ENCODE peak calls at places on chromosomes 6 and 20, in nine cellular contexts. F is psoas muscle; P is HCT116; K is T-helper 2 cell; X is H54; R is GM03348; A is stimulated activated effector memory CD8-positive, alpha-beta T cell treated with anti-CD3 and anti-CD28 coated beads, Interleukin-12 subunit alpha, Interleukin-12 subunit beta, amount 100 ng/mL, for 72 hours; T is thyroid gland; G is activated naive CD8-positive, alpha-beta T cell treated with anti-CD3 and anti-CD28 coated beads, Interleukin-2, amount 50 U/mL, for 16 hours. C is an unnamed sample.

GRCh38 chr20:32326507-32326851 is 31.7 kb upstream of the ASXL1 start:
- DNase-seq in X (no peak), G (no peak), R (no peak), T (no peak), P (no peak), A (no peak), K (no peak), F (no peak), C (no peak)

GRCh38 chr6:69861986-69862385 is 4.4 kb upstream of the COL19A1 start:
- DNase-seq in X (no peak), A (no peak), P (no peak), T (no peak), K (no peak), F (no peak), G (no peak), R (no peak), C (no peak)

GRCh38 chr6:44856495-44856878 is 469.0 kb downstream of the CDC5L start:
- DNase-seq in K (no peak), R (peak), X (no peak), A (no peak), T (no peak), F (no peak), G (no peak), P (no peak), C (no peak)

GRCh38 chr20:45051497-45052060 is 49.3 kb downstream of the KCNS1 start:
- DNase-seq in T (no peak), R (no peak), F (no peak), K (no peak), X (no peak), P (no peak), G (no peak), A (no peak), C (no peak)

GRCh38 chr6:41648921-41649320 is 10.7 kb downstream of the MDFI start:
- DNase-seq in R (no peak), T (no peak), P (no peak), K (no peak), A (no peak), G (no peak), X (no peak), F (no peak), C (no peak)

GRCh38 chr6:106501836-106502447 is 127.4 kb downstream of the RTN4IP1 start:
- DNase-seq in X (no peak), F (no peak), K (no peak), R (no peak), P (no peak), T (no peak), G (no peak), A (no peak), C (no peak)

GRCh38 chr20:4602297-4602631 is 119.4 kb upstream of the PRND start:
- DNase-seq in A (no peak), K (no peak), T (no peak), G (no peak), F (no peak), P (no peak), X (no peak), R (peak), C (no peak)

GRCh38 chr6:46794068-46794467 is 879 bp downstream of the MEP1A start:
- DNase-seq in T (no peak), R (no peak), A (no peak), G (no peak), X (no peak), P (no peak), F (no peak), K (no peak), C (no peak)

GRCh38 chr6:56875523-56875922 is 79.4 kb upstream of the BEND6 start:
- DNase-seq in A (no peak), T (no peak), K (no peak), P (no peak), G (no peak), R (no peak), X (no peak), F (no peak), C (no peak)

GRCh38 chr20:10648651-10649050 is 25.1 kb downstream of the JAG1 start:
- DNase-seq in R (no peak), X (no peak), P (no peak), F (no peak), G (no peak), K (no peak), T (no peak), A (no peak), C (no peak)

GRCh38 chr6:84197708-84198107 is 29.7 kb downstream of the CEP162 start:
- DNase-seq in F (no peak), P (no peak), A (no peak), K (no peak), G (no peak), X (no peak), R (no peak), T (no peak), C (no peak)

GRCh38 chr20:36644032-36644712 is 1.8 kb downstream of the SLA2 start:
- DNase-seq in R (no peak), X (no peak), K (peak), T (no peak), F (no peak), A (peak), G (peak), P (no peak), C (no peak)

GRCh38 chr20:54362283-54362682 is 113.1 kb upstream of the DOK5 start:
- DNase-seq in A (no peak), G (no peak), K (no peak), F (no peak), T (no peak), X (no peak), P (no peak), R (no peak), C (no peak)

GRCh38 chr6:43428874-43429273 is 1.5 kb downstream of the ABCC10 start:
- DNase-seq in R (no peak), F (no peak), P (no peak), A (no peak), X (no peak), T (no peak), G (no peak), K (no peak), C (no peak)

GRCh38 chr6:34159844-34160243 is 14.0 kb upstream of the GRM4 start:
- DNase-seq in P (no peak), K (no peak), R (no peak), F (no peak), G (no peak), A (no peak), T (no peak), X (no peak), C (no peak)

GRCh38 chr6:9138856-9139426 is 703.6 kb upstream of the SLC35B3 start:
- DNase-seq in P (no peak), K (no peak), G (no peak), F (no peak), A (no peak), T (no peak), R (peak), X (no peak), C (no peak)

GRCh38 chr6:33075568-33076405 is at the start of gene HLA-DPB1:
- DNase-seq in P (peak), K (no peak), G (no peak), T (no peak), R (peak), F (no peak), X (peak), A (peak), C (peak)

GRCh38 chr6:74851598-74851997 is 354.3 kb downstream of the COL12A1 start:
- DNase-seq in X (no peak), K (no peak), R (peak), F (no peak), G (no peak), T (no peak), P (no peak), A (no peak), C (no peak)

GRCh38 chr6:8192067-8192466 is 89.7 kb upstream of the EEF1E1 start:
- DNase-seq in A (no peak), X (no peak), F (no peak), R (no peak), K (no peak), G (no peak), P (no peak), T (no peak), C (no peak)

GRCh38 chr6:42694586-42694985 is 27.8 kb downstream of the PRPH2 start:
- DNase-seq in F (no peak), X (peak), P (no peak), R (peak), A (no peak), K (no peak), T (peak), G (no peak), C (no peak)

GRCh38 chr6:157787080-157787479 is 36.0 kb upstream of the SNX9 start:
- DNase-seq in X (no peak), T (peak), A (no peak), G (no peak), R (no peak), K (no peak), F (no peak), P (no peak), C (peak)

GRCh38 chr6:130032758-130033323 is 14.5 kb downstream of the L3MBTL3 start:
- DNase-seq in G (no peak), T (no peak), A (no peak), P (no peak), K (no peak), F (no peak), X (no peak), R (no peak), C (no peak)

GRCh38 chr6:113447088-113447831 is 409.9 kb upstream of the MARCKS start:
- DNase-seq in F (no peak), T (no peak), A (no peak), K (no peak), X (no peak), P (no peak), R (peak), G (no peak), C (peak)

GRCh38 chr6:88349511-88349910 is 183.4 kb upstream of the CNR1 start:
- DNase-seq in F (no peak), R (peak), X (no peak), P (no peak), A (no peak), K (no peak), G (no peak), T (no peak), C (no peak)

GRCh38 chr6:159842035-159842434 is 42.0 kb downstream of the PNLDC1 start:
- DNase-seq in K (no peak), A (no peak), P (peak), F (no peak), G (no peak), X (no peak), R (peak), T (no peak), C (peak)

GRCh38 chr20:47086316-47086715 is 191.7 kb downstream of the EYA2 start:
- DNase-seq in T (no peak), P (no peak), F (no peak), X (no peak), G (no peak), K (no peak), R (no peak), A (no peak), C (no peak)

GRCh38 chr6:134466751-134467525 is 149.0 kb upstream of the SGK1 start:
- DNase-seq in R (no peak), X (no peak), P (no peak), G (no peak), A (no peak), F (no peak), K (no peak), T (no peak), C (peak)

GRCh38 chr6:29071831-29072723 is 15.0 kb downstream of the OR2B3 start:
- DNase-seq in P (peak), A (no peak), T (no peak), R (peak), K (peak), X (peak), G (no peak), F (no peak), C (peak)

GRCh38 chr20:668638-669037 is 7.0 kb downstream of the SCRT2 start:
- DNase-seq in T (no peak), P (no peak), K (no peak), F (no peak), G (no peak), R (no peak), A (no peak), X (no peak), C (no peak)

GRCh38 chr20:33387177-33387576 is 14.1 kb downstream of the CDK5RAP1 start:
- DNase-seq in X (peak), R (peak), F (peak), A (no peak), G (no peak), K (no peak), T (no peak), P (no peak), C (peak)

GRCh38 chr6:134171517-134171916 is 119.1 kb upstream of the SLC2A12 start:
- DNase-seq in K (no peak), X (no peak), F (no peak), R (no peak), A (no peak), P (no peak), T (no peak), G (no peak), C (no peak)

GRCh38 chr6:41732601-41733348 is 2.6 kb downstream of the TFEB start:
- DNase-seq in T (peak), X (no peak), R (no peak), F (peak), G (peak), P (no peak), K (peak), A (peak), C (no peak)

GRCh38 chr20:40414843-40415615 is 274.0 kb downstream of the MAFB start:
- DNase-seq in T (no peak), F (no peak), A (no peak), G (no peak), K (no peak), P (no peak), X (no peak), R (no peak), C (no peak)

GRCh38 chr20:58212636-58213035 is 15.8 kb downstream of the ANKRD60 start:
- DNase-seq in T (no peak), G (no peak), R (no peak), F (no peak), A (no peak), P (no peak), K (no peak), X (no peak), C (no peak)

GRCh38 chr6:68651018-68651985 is 16.2 kb downstream of the ADGRB3 start:
- DNase-seq in G (no peak), R (no peak), F (no peak), K (no peak), T (no peak), A (no peak), X (no peak), P (no peak), C (no peak)

GRCh38 chr6:72042088-72042487 is 155.7 kb downstream of the RIMS1 start:
- DNase-seq in T (no peak), F (no peak), K (no peak), P (no peak), A (no peak), X (no peak), G (no peak), R (peak), C (no peak)

C was measured in A549.